ENCODE peak calls at places on chromosomes 11 and 22, in five cellular contexts. One of them, this sample, is unnamed.

GRCh38 chr11:65116370-65117205 is 913 bp downstream of the ZNHIT2 start:
- DNase-seq in MM.1S: peak
- DNase-seq in IMR-90: peak
- DNase-seq in dorsolateral prefrontal cortex: no peak
- DNase-seq in A549: no peak
- DNase-seq in this sample: peak

GRCh38 chr22:43826142-43827093 is 14.3 kb upstream of the EFCAB6 start:
- DNase-seq in dorsolateral prefrontal cortex: no peak
- DNase-seq in IMR-90: peak
- DNase-seq in A549: peak
- DNase-seq in MM.1S: peak
- DNase-seq in this sample: peak

GRCh38 chr11:567629-568258 is 7.0 kb downstream of the RASSF7 start:
- DNase-seq in A549: no peak
- DNase-seq in IMR-90: no peak
- DNase-seq in dorsolateral prefrontal cortex: no peak
- DNase-seq in MM.1S: peak
- DNase-seq in this sample: no peak

GRCh38 chr11:20026629-20027545 is 133.4 kb downstream of the DBX1 start:
- DNase-seq in A549: no peak
- DNase-seq in dorsolateral prefrontal cortex: no peak
- DNase-seq in MM.1S: no peak
- DNase-seq in IMR-90: no peak
- DNase-seq in this sample: peak

GRCh38 chr22:23844739-23845202 is 6.0 kb upstream of the DERL3 start:
- DNase-seq in MM.1S: no peak
- DNase-seq in dorsolateral prefrontal cortex: no peak
- DNase-seq in A549: no peak
- DNase-seq in IMR-90: no peak
- DNase-seq in this sample: no peak

GRCh38 chr22:25437414-25438160 is 126.9 kb upstream of the GRK3 start:
- DNase-seq in IMR-90: no peak
- DNase-seq in dorsolateral prefrontal cortex: no peak
- DNase-seq in MM.1S: peak
- DNase-seq in A549: no peak
- DNase-seq in this sample: no peak

GRCh38 chr11:29773656-29774264 is 243.1 kb downstream of the KCNA4 start:
- DNase-seq in IMR-90: no peak
- DNase-seq in MM.1S: no peak
- DNase-seq in A549: no peak
- DNase-seq in dorsolateral prefrontal cortex: no peak
- DNase-seq in this sample: peak

GRCh38 chr22:50399751-50400331 is 56.7 kb downstream of the PPP6R2 start:
- DNase-seq in A549: peak
- DNase-seq in MM.1S: no peak
- DNase-seq in dorsolateral prefrontal cortex: peak
- DNase-seq in IMR-90: no peak
- DNase-seq in this sample: peak

GRCh38 chr11:38814670-38815069 is 2216.6 kb upstream of the RAG2 start:
- DNase-seq in MM.1S: no peak
- DNase-seq in IMR-90: peak
- DNase-seq in A549: no peak
- DNase-seq in dorsolateral prefrontal cortex: no peak
- DNase-seq in this sample: no peak

GRCh38 chr11:124746621-124747243 is 5.3 kb downstream of the VSIG2 start:
- DNase-seq in dorsolateral prefrontal cortex: no peak
- DNase-seq in MM.1S: peak
- DNase-seq in IMR-90: peak
- DNase-seq in A549: peak
- DNase-seq in this sample: peak

GRCh38 chr22:27139935-27140493 is 482.6 kb downstream of the MIAT start:
- DNase-seq in A549: peak
- DNase-seq in IMR-90: peak
- DNase-seq in MM.1S: no peak
- DNase-seq in dorsolateral prefrontal cortex: no peak
- DNase-seq in this sample: peak

GRCh38 chr11:121119444-121119843 is 18.4 kb downstream of the TECTA start:
- DNase-seq in A549: no peak
- DNase-seq in dorsolateral prefrontal cortex: no peak
- DNase-seq in MM.1S: no peak
- DNase-seq in IMR-90: no peak
- DNase-seq in this sample: no peak

GRCh38 chr11:107157809-107158187 is 139.5 kb upstream of the GUCY1A2 start:
- DNase-seq in dorsolateral prefrontal cortex: no peak
- DNase-seq in IMR-90: no peak
- DNase-seq in MM.1S: no peak
- DNase-seq in A549: no peak
- DNase-seq in this sample: no peak

GRCh38 chr11:78460468-78460867 is 42.8 kb upstream of the GAB2 start:
- DNase-seq in MM.1S: no peak
- DNase-seq in dorsolateral prefrontal cortex: no peak
- DNase-seq in IMR-90: peak
- DNase-seq in A549: no peak
- DNase-seq in this sample: peak

GRCh38 chr11:862028-862703 is 19.5 kb downstream of the TSPAN4 start:
- DNase-seq in MM.1S: no peak
- DNase-seq in dorsolateral prefrontal cortex: no peak
- DNase-seq in A549: no peak
- DNase-seq in IMR-90: no peak
- DNase-seq in this sample: no peak

GRCh38 chr11:94934836-94935235 is 38.5 kb downstream of the CWC15 start:
- DNase-seq in MM.1S: no peak
- DNase-seq in A549: no peak
- DNase-seq in dorsolateral prefrontal cortex: no peak
- DNase-seq in IMR-90: no peak
- DNase-seq in this sample: peak

GRCh38 chr11:106733518-106734162 is 284.6 kb downstream of the GUCY1A2 start:
- DNase-seq in IMR-90: no peak
- DNase-seq in MM.1S: no peak
- DNase-seq in A549: no peak
- DNase-seq in dorsolateral prefrontal cortex: no peak
- DNase-seq in this sample: no peak

GRCh38 chr11:64330888-64331287 is 9.1 kb upstream of the CCDC88B start:
- DNase-seq in IMR-90: no peak
- DNase-seq in dorsolateral prefrontal cortex: no peak
- DNase-seq in A549: no peak
- DNase-seq in MM.1S: no peak
- DNase-seq in this sample: no peak

GRCh38 chr11:1179641-1180040 is 21.9 kb downstream of the MUC5AC start:
- DNase-seq in IMR-90: no peak
- DNase-seq in A549: no peak
- DNase-seq in dorsolateral prefrontal cortex: no peak
- DNase-seq in MM.1S: no peak
- DNase-seq in this sample: no peak

GRCh38 chr11:123391646-123392348 is 38.3 kb upstream of the GRAMD1B start:
- DNase-seq in dorsolateral prefrontal cortex: no peak
- DNase-seq in IMR-90: no peak
- DNase-seq in MM.1S: no peak
- DNase-seq in A549: no peak
- DNase-seq in this sample: no peak

GRCh38 chr11:131924446-131925240 is 554.2 kb downstream of the NTM start:
- DNase-seq in IMR-90: peak
- DNase-seq in MM.1S: no peak
- DNase-seq in dorsolateral prefrontal cortex: no peak
- DNase-seq in A549: no peak
- DNase-seq in this sample: peak

GRCh38 chr11:20259506-20259905 is 99.2 kb upstream of the DBX1 start:
- DNase-seq in A549: no peak
- DNase-seq in IMR-90: no peak
- DNase-seq in MM.1S: no peak
- DNase-seq in dorsolateral prefrontal cortex: no peak
- DNase-seq in this sample: no peak

GRCh38 chr22:27850000-27850465 is 48.5 kb upstream of the MN1 start:
- DNase-seq in A549: no peak
- DNase-seq in dorsolateral prefrontal cortex: no peak
- DNase-seq in IMR-90: no peak
- DNase-seq in MM.1S: no peak
- DNase-seq in this sample: peak

GRCh38 chr11:12218909-12219308 is 108.5 kb downstream of the MICAL2 start:
- DNase-seq in dorsolateral prefrontal cortex: no peak
- DNase-seq in A549: no peak
- DNase-seq in MM.1S: no peak
- DNase-seq in IMR-90: no peak
- DNase-seq in this sample: no peak

GRCh38 chr11:81005595-81005994 is 1564.8 kb upstream of the TENM4 start:
- DNase-seq in A549: peak
- DNase-seq in MM.1S: no peak
- DNase-seq in IMR-90: peak
- DNase-seq in dorsolateral prefrontal cortex: no peak
- DNase-seq in this sample: peak

GRCh38 chr22:36569999-36570398 is 41.0 kb upstream of the EIF3D start:
- DNase-seq in IMR-90: peak
- DNase-seq in dorsolateral prefrontal cortex: no peak
- DNase-seq in A549: peak
- DNase-seq in MM.1S: no peak
- DNase-seq in this sample: peak

GRCh38 chr11:75574698-75575265 is 12.7 kb downstream of the SERPINH1 start:
- DNase-seq in MM.1S: no peak
- DNase-seq in IMR-90: no peak
- DNase-seq in dorsolateral prefrontal cortex: no peak
- DNase-seq in A549: no peak
- DNase-seq in this sample: no peak
- TF ChIP-seq CTCF in MM.1S: no peak
- TF ChIP-seq CTCF in IMR-90: peak
- TF ChIP-seq CTCF in dorsolateral prefrontal cortex: no peak
- TF ChIP-seq CTCF in A549: no peak
- TF ChIP-seq CTCF in this sample: peak

GRCh38 chr11:93765551-93765950 is 18.5 kb upstream of the MED17 start:
- DNase-seq in IMR-90: no peak
- DNase-seq in A549: no peak
- DNase-seq in MM.1S: no peak
- DNase-seq in dorsolateral prefrontal cortex: no peak
- DNase-seq in this sample: no peak
- H3K4me3 ChIP-seq in IMR-90: no peak
- H3K4me3 ChIP-seq in A549: no peak
- H3K4me3 ChIP-seq in MM.1S: no peak
- H3K4me3 ChIP-seq in dorsolateral prefrontal cortex: no peak
- H3K4me3 ChIP-seq in this sample: no peak

DNA sequence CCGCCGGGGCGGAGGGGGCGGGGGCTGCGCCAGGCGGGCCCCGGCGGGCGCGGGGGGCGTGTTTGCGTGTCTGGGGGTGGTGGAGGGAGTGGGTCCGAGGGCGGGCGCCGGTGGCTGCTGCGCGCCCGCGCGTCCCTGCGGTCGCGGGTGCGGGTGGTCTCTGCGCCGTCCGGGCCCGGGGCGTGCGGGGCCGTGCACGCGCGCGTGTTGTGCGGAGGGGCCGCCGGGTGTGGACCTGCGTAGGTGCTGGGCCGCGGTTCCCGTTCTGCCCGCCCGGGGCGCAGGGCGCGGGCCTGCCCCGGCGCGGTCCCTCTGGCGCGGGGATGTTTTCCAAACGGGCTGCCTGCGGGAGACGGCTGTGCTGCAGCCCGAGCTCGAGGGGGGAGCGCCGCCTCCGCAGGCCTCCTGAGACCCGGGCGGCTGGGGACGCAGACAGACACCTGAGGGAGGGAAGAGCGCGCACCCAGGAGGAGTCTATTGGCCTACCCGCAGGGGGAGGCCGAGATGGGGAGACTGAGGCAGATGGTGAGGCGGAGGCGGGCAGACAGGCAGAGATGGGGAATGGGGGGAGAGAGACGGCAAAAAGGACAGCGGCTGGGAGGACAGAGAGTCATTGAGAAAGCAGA is 442 bp downstream of the PELI3 start:
- DNase-seq in A549: peak
- DNase-seq in dorsolateral prefrontal cortex: peak
- DNase-seq in MM.1S: peak
- DNase-seq in IMR-90: peak
- DNase-seq in this sample: peak
- TF ChIP-seq CTCF in A549: peak
- TF ChIP-seq CTCF in dorsolateral prefrontal cortex: no peak
- TF ChIP-seq CTCF in MM.1S: peak
- TF ChIP-seq CTCF in IMR-90: peak
- TF ChIP-seq CTCF in this sample: peak

GRCh38 chr11:73240190-73240781 is 22.2 kb downstream of the P2RY2 start:
- DNase-seq in dorsolateral prefrontal cortex: peak
- DNase-seq in IMR-90: peak
- DNase-seq in MM.1S: no peak
- DNase-seq in A549: no peak
- DNase-seq in this sample: peak

GRCh38 chr11:73244589-73245240 is 26.6 kb downstream of the P2RY2 start:
- DNase-seq in MM.1S: no peak
- DNase-seq in IMR-90: no peak
- DNase-seq in A549: no peak
- DNase-seq in dorsolateral prefrontal cortex: no peak
- DNase-seq in this sample: no peak

GRCh38 chr11:73241300-73241699 is 23.2 kb downstream of the P2RY2 start:
- DNase-seq in IMR-90: no peak
- DNase-seq in A549: no peak
- DNase-seq in MM.1S: no peak
- DNase-seq in dorsolateral prefrontal cortex: no peak
- DNase-seq in this sample: no peak

GRCh38 chr11:73243093-73243485 is 25.0 kb downstream of the P2RY2 start:
- DNase-seq in IMR-90: no peak
- DNase-seq in A549: no peak
- DNase-seq in dorsolateral prefrontal cortex: no peak
- DNase-seq in MM.1S: no peak
- DNase-seq in this sample: no peak

DNA sequence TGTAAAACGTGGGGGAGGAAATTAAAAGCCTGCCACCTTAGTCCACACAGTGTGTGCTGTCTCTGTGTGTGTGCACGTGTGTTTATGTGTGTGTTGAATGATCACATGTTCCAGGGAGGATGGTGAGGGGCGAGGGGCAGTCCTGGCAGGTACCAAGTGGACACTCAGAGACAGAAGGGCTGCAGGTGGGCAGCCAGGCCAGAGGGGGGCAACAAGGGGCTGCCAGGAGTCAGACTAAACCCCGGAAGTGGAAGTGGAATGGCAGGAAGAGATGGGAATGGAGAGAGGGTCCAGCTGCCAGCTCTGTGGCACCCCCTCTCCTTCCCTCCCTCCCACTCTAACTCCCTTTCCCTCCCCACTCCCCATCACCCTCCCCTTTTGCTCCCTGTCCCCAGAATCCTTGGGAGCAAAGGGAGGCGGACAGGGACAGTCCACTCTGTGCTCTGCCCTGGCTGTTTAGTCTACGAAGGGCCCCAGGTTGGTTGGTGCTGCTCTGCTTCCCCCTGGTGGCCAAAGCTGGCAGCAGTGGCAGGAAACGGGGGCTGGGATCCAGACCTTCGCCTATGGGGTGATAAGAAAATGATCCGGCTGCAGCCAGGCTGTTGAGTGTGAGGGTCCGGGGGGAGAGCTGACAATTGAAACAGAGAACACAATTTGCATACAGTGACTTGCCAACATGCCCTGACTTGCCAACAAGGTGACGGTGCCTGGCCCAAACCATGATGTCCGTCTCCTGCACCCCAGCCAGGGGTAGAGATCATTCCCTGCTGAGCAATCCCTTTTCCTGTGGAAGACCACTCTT is 24.4 kb downstream of the P2RY2 start:
- DNase-seq in MM.1S: peak
- DNase-seq in A549: peak
- DNase-seq in IMR-90: peak
- DNase-seq in dorsolateral prefrontal cortex: peak
- DNase-seq in this sample: peak
- H3K4me3 ChIP-seq in MM.1S: peak
- H3K4me3 ChIP-seq in A549: no peak
- H3K4me3 ChIP-seq in IMR-90: no peak
- H3K4me3 ChIP-seq in dorsolateral prefrontal cortex: peak
- H3K4me3 ChIP-seq in this sample: no peak

This sample was measured in cardiac fibroblast.